ENCODE peak calls at places on chromosomes 7 and 10, in four cellular contexts. One of them, this sample, is unnamed.

GRCh38 chr10:105700327-105700726 is 1059.2 kb downstream of the SORCS3 start:
- DNase-seq in HepG2: no peak
- DNase-seq in transverse colon: no peak
- DNase-seq in stomach: no peak
- DNase-seq in this sample: no peak

GRCh38 chr10:74888947-74889661 is 62.7 kb downstream of the KAT6B start:
- DNase-seq in HepG2: peak; percentile 20
- DNase-seq in stomach: no peak
- DNase-seq in transverse colon: no peak
- DNase-seq in this sample: no peak

GRCh38 chr7:108203433-108204002 is 73.4 kb upstream of the LAMB4 start:
- DNase-seq in transverse colon: peak; percentile 15
- DNase-seq in HepG2: no peak
- DNase-seq in stomach: no peak
- DNase-seq in this sample: no peak

GRCh38 chr7:16089801-16090200 is 331.5 kb downstream of the CRPPA start:
- DNase-seq in HepG2: no peak
- DNase-seq in stomach: no peak
- DNase-seq in transverse colon: no peak
- DNase-seq in this sample: no peak

GRCh38 chr10:83083866-83084265 is 1055.4 kb upstream of the GHITM start:
- DNase-seq in HepG2: no peak
- DNase-seq in transverse colon: no peak
- DNase-seq in stomach: no peak
- DNase-seq in this sample: no peak

GRCh38 chr10:61135276-61135721 is 191.3 kb upstream of the RHOBTB1 start:
- DNase-seq in transverse colon: no peak
- DNase-seq in HepG2: no peak
- DNase-seq in stomach: no peak
- DNase-seq in this sample: no peak

GRCh38 chr7:31418928-31419327 is 78.4 kb upstream of the NEUROD6 start:
- DNase-seq in HepG2: no peak
- DNase-seq in transverse colon: no peak
- DNase-seq in stomach: no peak
- DNase-seq in this sample: no peak

GRCh38 chr10:31927597-31928530 is 767 bp downstream of the ARHGAP12 start:
- DNase-seq in stomach: peak; percentile 50
- DNase-seq in transverse colon: peak; percentile 62
- DNase-seq in HepG2: peak; percentile 74
- DNase-seq in this sample: peak; percentile 56

GRCh38 chr10:111035542-111035941 is 41.3 kb upstream of the ADRA2A start:
- DNase-seq in transverse colon: no peak
- DNase-seq in stomach: no peak
- DNase-seq in HepG2: no peak
- DNase-seq in this sample: no peak

GRCh38 chr10:50279489-50279888 is 28.2 kb upstream of the ASAH2 start:
- DNase-seq in stomach: peak; percentile 39
- DNase-seq in HepG2: peak; percentile 32
- DNase-seq in transverse colon: no peak
- DNase-seq in this sample: no peak

GRCh38 chr10:33277135-33277536 is 57.3 kb downstream of the NRP1 start:
- DNase-seq in transverse colon: no peak
- DNase-seq in HepG2: no peak
- DNase-seq in stomach: peak; percentile 29
- DNase-seq in this sample: peak; percentile 39

GRCh38 chr7:138837627-138838026 is 39.6 kb upstream of the ATP6V0A4 start:
- DNase-seq in transverse colon: no peak
- DNase-seq in stomach: no peak
- DNase-seq in HepG2: no peak
- DNase-seq in this sample: no peak

GRCh38 chr10:63711361-63711760 is 190.2 kb downstream of the REEP3 start:
- DNase-seq in transverse colon: no peak
- DNase-seq in stomach: peak; percentile 72
- DNase-seq in HepG2: no peak
- DNase-seq in this sample: no peak

GRCh38 chr10:63708421-63708820 is 187.2 kb downstream of the REEP3 start:
- DNase-seq in transverse colon: no peak
- DNase-seq in stomach: no peak
- DNase-seq in HepG2: no peak
- DNase-seq in this sample: no peak

GRCh38 chr10:63710703-63711102 is 189.5 kb downstream of the REEP3 start:
- DNase-seq in stomach: no peak
- DNase-seq in HepG2: no peak
- DNase-seq in transverse colon: no peak
- DNase-seq in this sample: no peak

GRCh38 chr10:63703740-63704345 is 182.6 kb downstream of the REEP3 start:
- DNase-seq in HepG2: no peak
- DNase-seq in stomach: peak; percentile 79
- DNase-seq in transverse colon: no peak
- DNase-seq in this sample: no peak

DNA sequence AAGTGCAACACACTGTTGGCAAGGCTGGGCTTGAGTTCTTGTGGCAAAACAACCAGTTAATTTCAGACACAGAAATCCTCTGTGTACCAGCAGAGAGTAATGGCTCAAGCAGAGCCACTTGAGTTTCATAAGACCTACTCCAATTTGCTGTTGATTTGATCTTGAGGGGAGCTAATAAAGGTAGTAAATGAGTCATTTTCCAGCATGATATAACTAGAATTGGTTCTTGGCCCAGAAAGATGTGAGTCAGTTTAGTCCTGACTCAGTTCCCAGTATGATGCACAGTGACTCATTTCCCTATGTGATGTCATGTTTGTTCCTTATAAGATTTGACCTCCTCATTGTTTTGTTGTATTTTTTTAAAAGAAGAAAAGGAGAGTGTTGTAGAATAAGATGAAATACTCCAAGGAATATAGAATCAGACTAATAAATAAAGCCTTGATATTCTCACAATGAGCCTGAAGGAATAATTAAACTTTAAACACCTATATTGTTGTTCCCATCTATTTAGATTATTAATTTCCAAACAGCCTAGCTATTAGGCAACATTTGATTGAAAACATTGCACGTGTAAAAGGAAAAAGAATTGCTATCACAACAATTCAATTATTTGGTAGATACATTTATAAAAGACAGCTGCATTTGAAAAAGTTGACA is 186.2 kb downstream of the REEP3 start:
- DNase-seq in stomach: no peak
- DNase-seq in HepG2: peak; percentile 12
- DNase-seq in transverse colon: no peak
- DNase-seq in this sample: peak; percentile 50
- TF ChIP-seq EP300 in stomach: no peak
- TF ChIP-seq EP300 in HepG2: no peak
- TF ChIP-seq EP300 in transverse colon: peak; percentile 65
- TF ChIP-seq EP300 in this sample: peak; percentile 98

GRCh38 chr10:4708123-4708759 is 117.8 kb upstream of the AKR1E2 start:
- DNase-seq in transverse colon: no peak
- DNase-seq in HepG2: peak; percentile 15
- DNase-seq in stomach: no peak
- DNase-seq in this sample: no peak

GRCh38 chr10:4699950-4700730 is 125.9 kb upstream of the AKR1E2 start:
- DNase-seq in stomach: no peak
- DNase-seq in transverse colon: no peak
- DNase-seq in HepG2: no peak
- DNase-seq in this sample: no peak

GRCh38 chr10:4701016-4701415 is 125.0 kb upstream of the AKR1E2 start:
- DNase-seq in transverse colon: no peak
- DNase-seq in HepG2: no peak
- DNase-seq in stomach: no peak
- DNase-seq in this sample: no peak

GRCh38 chr10:4704034-4704545 is 121.9 kb upstream of the AKR1E2 start:
- DNase-seq in transverse colon: peak; percentile 17
- DNase-seq in stomach: no peak
- DNase-seq in HepG2: no peak
- DNase-seq in this sample: no peak
- TF ChIP-seq EP300 in transverse colon: no peak
- TF ChIP-seq EP300 in stomach: no peak
- TF ChIP-seq EP300 in HepG2: no peak
- TF ChIP-seq EP300 in this sample: no peak

DNA sequence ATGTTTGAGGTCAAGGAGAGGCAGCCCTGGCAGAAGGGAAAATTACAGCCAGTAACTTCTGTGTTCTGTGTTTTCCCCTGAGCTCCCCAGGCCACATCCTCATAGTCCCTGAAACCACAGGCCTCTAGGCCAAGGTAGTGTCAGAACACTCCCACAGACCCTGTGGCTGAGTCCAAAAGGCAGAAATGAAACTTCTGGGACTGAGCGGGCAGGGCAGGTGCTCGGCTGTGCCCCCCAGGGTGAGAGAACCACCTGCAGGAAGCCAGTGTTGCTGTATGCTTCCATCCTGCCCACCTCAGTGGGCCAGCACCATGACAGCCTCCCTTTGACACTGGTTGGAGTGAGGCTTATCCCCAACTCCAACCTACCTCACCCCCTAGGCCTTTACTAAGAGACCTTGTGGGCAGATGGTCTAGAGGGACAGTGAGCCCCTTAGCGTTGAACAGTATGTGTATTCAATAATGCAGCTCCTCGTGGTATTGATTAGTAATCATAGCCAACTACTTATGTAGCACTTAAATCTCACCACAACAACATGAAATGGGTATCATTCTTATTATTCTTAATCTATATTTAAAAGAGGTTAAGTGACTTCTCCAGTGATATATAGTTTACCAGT is 30.3 kb downstream of the PIK3CG start:
- DNase-seq in transverse colon: peak; percentile 35
- DNase-seq in HepG2: no peak
- DNase-seq in stomach: no peak
- DNase-seq in this sample: peak; percentile 5
- TF ChIP-seq EP300 in transverse colon: no peak
- TF ChIP-seq EP300 in HepG2: no peak
- TF ChIP-seq EP300 in stomach: no peak
- TF ChIP-seq EP300 in this sample: no peak

GRCh38 chr10:6239213-6239991 is 36.7 kb downstream of the PFKFB3 start:
- DNase-seq in stomach: peak; percentile 42
- DNase-seq in transverse colon: peak; percentile 42
- DNase-seq in HepG2: peak; percentile 65
- DNase-seq in this sample: peak; percentile 52
- TF ChIP-seq EP300 in stomach: no peak
- TF ChIP-seq EP300 in transverse colon: no peak
- TF ChIP-seq EP300 in HepG2: no peak
- TF ChIP-seq EP300 in this sample: no peak